ENCODE peak calls at places on chromosomes 13 and 19, in seven cellular contexts. U is HFFc6, K is adrenal gland, J is astrocyte of the cerebellum, W is endothelial cell, Q is chondrocyte, F is neural progenitor cell. Z is an unnamed sample.

GRCh38 chr19:35342430-35342829 is 5.3 kb upstream of the FFAR1 start:
- DNase-seq in U (no peak), K (no peak), J (no peak), W (no peak), Q (peak), F (no peak), Z (no peak)

GRCh38 chr13:59111711-59112110 is 1052.0 kb downstream of the DIAPH3 start:
- DNase-seq in U (peak), K (no peak), J (peak), W (no peak), Q (no peak), F (no peak), Z (no peak)

GRCh38 chr13:73065665-73066350 is 7.0 kb downstream of the KLF5 start:
- DNase-seq in U (no peak), K (no peak), J (no peak), W (no peak), Q (no peak), F (no peak), Z (no peak)

GRCh38 chr13:41945926-41946325 is 15.0 kb downstream of the VWA8 start:
- DNase-seq in U (no peak), K (no peak), J (no peak), W (no peak), Q (no peak), F (no peak), Z (no peak)

GRCh38 chr19:45939792-45940514 is 25.4 kb upstream of the NANOS2 start:
- DNase-seq in U (no peak), K (no peak), J (no peak), W (no peak), Q (peak), F (no peak), Z (no peak)

GRCh38 chr13:51523082-51523518 is 61.2 kb upstream of the WDFY2 start:
- DNase-seq in U (peak), K (peak), J (no peak), W (no peak), Q (no peak), F (no peak), Z (no peak)

GRCh38 chr13:20424559-20424852 is 101.2 kb downstream of the CRYL1 start:
- DNase-seq in U (no peak), K (no peak), J (no peak), W (no peak), Q (no peak), F (peak), Z (no peak)

GRCh38 chr19:15185188-15185587 is 15.6 kb downstream of the NOTCH3 start:
- DNase-seq in U (no peak), K (no peak), J (no peak), W (no peak), Q (no peak), F (no peak), Z (no peak)

GRCh38 chr13:32001392-32001768 is 30.2 kb upstream of the FRY start:
- DNase-seq in U (peak), K (no peak), J (peak), W (peak), Q (no peak), F (peak), Z (no peak)

GRCh38 chr19:53981408-53981998 is 9.9 kb upstream of the CACNG6 start:
- DNase-seq in U (no peak), K (no peak), J (no peak), W (no peak), Q (no peak), F (no peak), Z (no peak)

GRCh38 chr19:29785360-29785759 is 26.4 kb upstream of the CCNE1 start:
- DNase-seq in U (no peak), K (no peak), J (no peak), W (no peak), Q (no peak), F (no peak), Z (no peak)

GRCh38 chr13:73618275-73618865 is 515.8 kb downstream of the KLF12 start:
- DNase-seq in U (no peak), K (no peak), J (no peak), W (no peak), Q (no peak), F (no peak), Z (no peak)

GRCh38 chr19:33297401-33298145 is 4.8 kb downstream of the CEBPA start:
- DNase-seq in U (no peak), K (no peak), J (no peak), W (no peak), Q (peak), F (no peak), Z (no peak)

GRCh38 chr19:46696052-46696451 is 20.9 kb downstream of the PRKD2 start:
- DNase-seq in U (no peak), K (no peak), J (no peak), W (no peak), Q (no peak), F (no peak), Z (no peak)

GRCh38 chr19:51986309-51987291 is at the start of gene ZNF350:
- DNase-seq in U (peak), K (peak), J (peak), W (peak), Q (no peak), F (peak), Z (peak)

GRCh38 chr13:38002596-38002995 is 133.0 kb upstream of the TRPC4 start:
- DNase-seq in U (no peak), K (no peak), J (no peak), W (no peak), Q (no peak), F (no peak), Z (no peak)

GRCh38 chr13:27189192-27189591 is 17.6 kb upstream of the USP12 start:
- DNase-seq in U (no peak), K (no peak), J (no peak), W (no peak), Q (no peak), F (no peak), Z (no peak)

GRCh38 chr13:99572131-99572530 is 70.9 kb downstream of the TM9SF2 start:
- DNase-seq in U (no peak), K (no peak), J (no peak), W (no peak), Q (no peak), F (no peak), Z (no peak)

GRCh38 chr13:48801255-48801654 is 147.5 kb downstream of the CYSLTR2 start:
- DNase-seq in U (peak), K (no peak), J (no peak), W (no peak), Q (no peak), F (no peak), Z (no peak)

GRCh38 chr19:43124360-43124759 is 41.9 kb upstream of the PSG2 start:
- DNase-seq in U (no peak), K (no peak), J (no peak), W (no peak), Q (no peak), F (no peak), Z (no peak)
- TF ChIP-seq CTCF in U (peak), K (no peak), J (no peak), W (no peak), Q (no peak), F (no peak), Z (no peak)

DNA sequence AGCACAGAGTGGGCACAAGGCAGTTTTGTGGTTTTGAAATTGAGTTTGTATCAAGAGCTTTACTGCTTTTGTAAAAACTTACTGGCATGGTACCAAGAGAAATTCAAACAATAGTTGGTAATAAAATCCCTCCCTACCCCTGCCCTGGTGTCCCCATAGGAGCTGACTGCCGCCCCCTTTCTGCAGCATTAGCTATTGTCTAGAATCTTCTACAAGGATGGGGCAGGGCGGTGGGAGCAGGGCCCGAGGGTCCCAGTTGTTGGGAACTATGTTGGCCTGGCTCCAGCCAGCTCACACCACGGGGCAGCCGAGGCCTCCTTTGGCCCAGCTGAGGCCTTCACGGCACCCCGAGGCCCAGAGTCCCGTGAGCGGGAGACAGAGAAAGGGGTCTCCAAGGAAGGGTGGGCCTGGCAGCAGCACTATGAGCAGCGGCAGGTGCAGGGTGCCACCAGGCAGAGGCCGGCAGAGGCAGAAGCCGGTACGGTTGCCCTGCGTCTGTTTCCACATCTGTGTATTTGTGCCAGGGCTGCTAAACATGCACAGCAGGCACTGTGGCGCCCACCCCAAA is 57.9 kb downstream of the KDM4B start:
- DNase-seq in U (no peak), K (no peak), J (no peak), W (no peak), Q (no peak), F (no peak), Z (no peak)
- TF ChIP-seq CTCF in U (peak), K (no peak), J (peak), W (no peak), Q (peak), F (peak), Z (no peak)

GRCh38 chr19:737591-738093 is 13.3 kb upstream of the MISP start:
- DNase-seq in U (no peak), K (no peak), J (no peak), W (peak), Q (no peak), F (peak), Z (no peak)
- TF ChIP-seq CTCF in U (peak), K (peak), J (peak), W (peak), Q (peak), F (peak), Z (no peak)

GRCh38 chr19:1905863-1906375 is 720 bp downstream of the ADAT3 start:
- DNase-seq in U (no peak), K (no peak), J (no peak), W (no peak), Q (no peak), F (no peak), Z (no peak)
- TF ChIP-seq CTCF in U (no peak), K (no peak), J (no peak), W (no peak), Q (no peak), F (no peak), Z (no peak)

DNA sequence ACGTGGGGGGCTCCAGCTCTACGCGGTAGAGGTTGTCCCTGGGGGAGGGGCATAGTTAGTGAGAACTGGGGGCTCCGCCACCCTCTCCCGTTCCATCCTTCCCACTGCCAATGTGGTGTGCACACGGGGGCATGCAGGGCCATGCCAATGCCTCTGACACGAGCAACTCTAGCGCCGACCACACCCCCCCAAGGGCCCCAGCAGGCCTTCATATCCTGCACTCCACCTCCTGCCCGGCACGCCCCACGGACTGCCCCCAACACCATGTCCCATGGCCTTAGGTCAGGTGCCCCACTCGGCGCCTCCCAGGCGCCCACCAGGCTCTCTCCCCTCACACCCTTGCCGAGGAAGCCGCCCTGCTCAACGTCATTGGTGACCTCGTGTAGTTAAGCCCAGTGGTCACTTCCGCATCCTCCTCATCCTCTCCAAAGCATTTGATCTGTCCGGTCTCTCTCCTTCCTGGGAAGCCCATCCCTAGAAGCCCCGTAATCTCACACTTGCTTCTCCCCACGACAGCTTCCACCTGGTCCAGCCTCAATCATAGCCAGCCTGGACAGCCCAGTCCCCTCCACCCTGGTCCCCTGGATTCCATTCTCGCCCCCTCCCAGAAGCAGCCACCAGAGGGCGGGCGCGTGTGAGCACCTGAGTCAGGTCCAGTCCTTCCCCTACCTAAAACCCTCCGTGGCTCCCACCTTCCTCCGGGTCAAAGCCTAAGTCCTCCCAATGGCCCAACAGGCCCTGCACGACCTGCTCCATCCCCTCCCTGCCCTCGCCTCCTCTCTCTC is 2.1 kb downstream of the SEMA6B start:
- DNase-seq in U (no peak), K (no peak), J (no peak), W (no peak), Q (peak), F (no peak), Z (no peak)
- TF ChIP-seq CTCF in U (no peak), K (no peak), J (peak), W (no peak), Q (no peak), F (no peak), Z (no peak)

DNA sequence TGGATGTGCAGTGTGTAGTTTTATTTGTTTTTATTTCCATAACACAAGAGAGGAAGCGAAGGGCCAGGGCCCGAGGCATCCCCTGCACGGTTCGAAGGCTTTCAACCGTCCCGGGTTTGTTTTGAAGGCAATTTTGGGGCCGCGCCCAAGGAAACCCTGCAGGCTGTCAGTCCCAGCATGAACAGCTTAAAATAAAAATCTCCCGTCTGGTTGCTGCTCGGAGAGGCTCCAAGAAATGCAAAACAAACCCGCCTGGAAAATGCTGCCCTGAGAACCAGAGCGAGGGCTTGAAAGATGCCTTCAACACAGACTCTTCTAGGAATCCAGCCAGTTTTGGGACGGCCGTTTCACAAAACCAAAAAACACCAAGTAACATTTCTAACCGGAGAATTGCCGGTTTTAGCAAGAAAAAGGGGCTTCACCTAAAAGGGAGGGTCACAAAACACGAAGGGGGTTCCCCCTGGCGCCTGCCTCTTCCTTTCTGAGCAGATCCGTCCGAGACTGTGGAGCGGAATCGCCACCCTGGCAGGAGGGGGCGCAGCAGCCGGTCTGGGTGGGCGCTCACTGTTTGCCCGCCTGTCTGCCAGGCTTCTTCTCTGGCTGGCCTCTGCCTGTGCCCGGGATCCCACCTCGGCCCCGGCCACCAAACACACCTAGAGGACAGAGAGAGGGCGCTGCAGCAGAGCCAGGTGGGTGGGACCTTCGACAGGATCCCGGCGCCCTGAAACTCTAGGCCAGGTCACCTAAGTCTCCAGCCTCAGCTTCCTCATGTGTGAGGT is 15.8 kb downstream of the LSM4 start:
- DNase-seq in U (no peak), K (no peak), J (no peak), W (no peak), Q (no peak), F (no peak), Z (no peak)
- TF ChIP-seq CTCF in U (no peak), K (no peak), J (no peak), W (no peak), Q (no peak), F (no peak), Z (no peak)

GRCh38 chr19:6020972-6021805 is 43.2 kb upstream of the RANBP3 start:
- DNase-seq in U (no peak), K (no peak), J (no peak), W (no peak), Q (peak), F (no peak), Z (no peak)
- TF ChIP-seq CTCF in U (no peak), K (no peak), J (no peak), W (no peak), Q (peak), F (no peak), Z (no peak)

DNA sequence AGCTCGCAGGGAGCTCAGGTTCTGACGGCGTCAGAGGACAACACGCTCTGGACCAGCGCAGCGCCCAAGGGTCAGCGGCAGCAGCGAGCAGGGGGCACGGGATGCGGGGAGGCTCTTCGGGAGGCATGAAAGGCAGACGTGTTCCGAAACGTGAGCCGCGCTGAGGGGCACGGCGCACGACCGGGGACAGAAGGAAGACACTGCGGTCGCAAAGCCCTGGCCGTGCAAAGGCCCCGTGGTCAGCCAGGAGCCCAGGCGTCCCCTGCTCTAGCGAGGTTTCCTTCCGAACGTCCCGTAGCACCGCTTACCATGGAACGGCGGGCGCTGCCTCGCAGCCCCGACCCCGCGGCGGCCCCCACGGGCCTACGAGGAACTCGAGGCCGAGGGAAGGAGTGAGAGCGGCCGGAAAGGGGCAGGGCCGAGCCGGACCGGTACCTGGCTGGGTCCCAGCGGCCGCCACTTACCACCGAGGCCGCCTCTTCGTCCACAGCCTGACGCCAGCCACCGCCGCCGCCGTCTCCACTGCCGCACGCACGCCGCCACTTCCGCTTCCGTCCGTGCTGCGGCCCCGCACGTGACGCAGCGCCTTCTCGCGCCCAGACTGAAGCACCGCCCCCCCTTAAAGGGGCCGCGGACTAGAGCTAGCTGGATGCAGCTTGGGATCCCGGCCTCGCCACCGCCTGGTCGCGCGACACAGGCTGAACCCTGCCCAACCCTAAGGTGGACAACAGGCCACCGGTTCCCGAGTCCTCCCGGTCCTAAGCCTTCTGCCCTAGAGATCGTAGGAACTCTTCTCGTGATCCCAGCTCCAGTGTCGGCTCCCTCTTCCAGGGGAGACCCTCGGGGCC is 9.4 kb downstream of the ABHD17A start:
- DNase-seq in U (peak), K (peak), J (peak), W (peak), Q (peak), F (peak), Z (peak)
- TF ChIP-seq CTCF in U (no peak), K (no peak), J (no peak), W (no peak), Q (peak), F (no peak), Z (no peak)

GRCh38 chr19:49071860-49072547 is 495 bp downstream of the KCNA7 start:
- DNase-seq in U (no peak), K (no peak), J (no peak), W (no peak), Q (no peak), F (peak), Z (no peak)

GRCh38 chr19:49069026-49069425 is 3.5 kb downstream of the KCNA7 start:
- DNase-seq in U (peak), K (no peak), J (no peak), W (no peak), Q (no peak), F (no peak), Z (no peak)

GRCh38 chr19:49070416-49070815 is 2.1 kb downstream of the KCNA7 start:
- DNase-seq in U (no peak), K (no peak), J (no peak), W (no peak), Q (no peak), F (no peak), Z (no peak)

DNA sequence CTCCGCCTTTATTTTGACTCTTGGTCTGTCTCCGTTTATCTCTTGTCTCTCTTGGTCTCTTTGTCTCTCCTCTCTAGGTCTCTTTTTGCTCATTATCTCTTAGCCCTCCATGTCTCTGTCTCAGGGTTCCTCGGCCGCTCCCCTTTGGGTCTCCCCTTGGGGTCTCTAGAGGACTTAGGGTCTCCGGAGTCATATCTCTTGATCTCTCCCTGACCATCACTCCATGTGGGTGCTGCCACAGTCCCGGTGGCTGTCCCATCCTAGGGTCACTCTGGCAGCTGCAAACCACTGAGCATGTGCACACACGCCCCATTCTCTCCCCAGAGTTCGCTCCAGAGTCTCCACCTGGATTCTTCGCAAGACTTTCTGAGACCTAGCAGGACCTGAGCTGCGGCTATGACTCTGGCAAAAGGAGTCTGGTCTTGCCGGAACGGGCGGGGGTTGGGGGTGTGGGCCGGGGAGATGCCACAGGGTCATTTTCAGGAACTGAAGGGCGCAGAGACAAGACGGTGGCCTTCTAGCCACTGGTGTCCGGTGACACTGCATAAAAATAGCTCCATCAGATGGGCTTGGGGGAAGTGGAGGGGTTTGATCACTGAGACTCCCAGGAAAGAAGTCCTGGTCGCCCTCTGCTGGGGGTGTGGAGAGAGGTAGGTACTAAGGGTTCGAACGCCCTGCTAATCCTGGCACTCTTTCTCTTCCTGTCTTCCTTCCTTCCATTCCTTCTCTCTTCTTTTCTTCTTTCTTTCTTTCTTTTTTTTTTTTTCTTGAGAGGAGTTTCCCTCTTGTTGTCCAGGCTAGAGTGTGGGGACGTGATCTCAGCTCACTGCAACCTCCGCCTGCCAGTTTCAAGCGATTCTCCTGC is 1.2 kb upstream of the KCNA7 start:
- DNase-seq in U (no peak), K (no peak), J (no peak), W (no peak), Q (no peak), F (peak), Z (no peak)
- TF ChIP-seq CTCF in U (peak), K (no peak), J (peak), W (no peak), Q (peak), F (peak), Z (no peak)

GRCh38 chr19:55208880-55209429 is 346 bp downstream of the PTPRH start:
- DNase-seq in U (no peak), K (no peak), J (no peak), W (no peak), Q (no peak), F (no peak), Z (no peak)

GRCh38 chr19:55213547-55213946 is 4.2 kb upstream of the PTPRH start:
- DNase-seq in U (no peak), K (no peak), J (no peak), W (no peak), Q (no peak), F (no peak), Z (no peak)

GRCh38 chr19:55210120-55210493 is 806 bp upstream of the PTPRH start:
- DNase-seq in U (peak), K (peak), J (peak), W (no peak), Q (no peak), F (no peak), Z (no peak)

GRCh38 chr19:55209430-55210119 is at the start of gene PTPRH:
- DNase-seq in U (peak), K (no peak), J (no peak), W (no peak), Q (no peak), F (no peak), Z (no peak)

GRCh38 chr19:55212447-55212846 is 3.1 kb upstream of the PTPRH start:
- DNase-seq in U (no peak), K (no peak), J (no peak), W (no peak), Q (no peak), F (no peak), Z (no peak)
- TF ChIP-seq CTCF in U (peak), K (peak), J (peak), W (peak), Q (peak), F (peak), Z (no peak)

Z was measured in omental fat pad.